ENCODE peak calls at places on chromosomes 5 and 9, in nine cellular contexts. One of them, this sample, is unnamed. For H3K27me3, the result is how much of the 10 kb centered on the place peaks cover.

GRCh38 chr5:124315746-124316415 is 430.6 kb downstream of the ZNF608 start:
- DNase-seq in neural progenitor cell: no peak
- DNase-seq in HCT116: no peak
- DNase-seq in left ventricle myocardium inferior: no peak
- DNase-seq in PC-3: peak
- DNase-seq in H9: no peak
- DNase-seq in astrocyte: peak
- DNase-seq in fibroblast of lung: peak
- DNase-seq in lower lobe of right lung: no peak
- DNase-seq in this sample: no peak

GRCh38 chr5:96880402-96881164 is 4.3 kb downstream of the ERAP2 start:
- DNase-seq in neural progenitor cell: no peak
- DNase-seq in HCT116: no peak
- DNase-seq in left ventricle myocardium inferior: no peak
- DNase-seq in PC-3: peak
- DNase-seq in H9: no peak
- DNase-seq in astrocyte: peak
- DNase-seq in fibroblast of lung: peak
- DNase-seq in lower lobe of right lung: no peak
- DNase-seq in this sample: peak

GRCh38 chr5:72418271-72418670 is 88.9 kb downstream of the ZNF366 start:
- DNase-seq in neural progenitor cell: no peak
- DNase-seq in HCT116: no peak
- DNase-seq in left ventricle myocardium inferior: no peak
- DNase-seq in PC-3: no peak
- DNase-seq in H9: no peak
- DNase-seq in astrocyte: peak
- DNase-seq in fibroblast of lung: peak
- DNase-seq in lower lobe of right lung: no peak
- DNase-seq in this sample: no peak

GRCh38 chr5:1004598-1005361 is 3.8 kb upstream of the NKD2 start:
- DNase-seq in neural progenitor cell: peak
- DNase-seq in HCT116: no peak
- DNase-seq in left ventricle myocardium inferior: peak
- DNase-seq in PC-3: peak
- DNase-seq in H9: no peak
- DNase-seq in astrocyte: no peak
- DNase-seq in fibroblast of lung: peak
- DNase-seq in lower lobe of right lung: peak
- DNase-seq in this sample: no peak

GRCh38 chr9:6229604-6230003 is 14.0 kb downstream of the IL33 start:
- DNase-seq in neural progenitor cell: no peak
- DNase-seq in HCT116: no peak
- DNase-seq in left ventricle myocardium inferior: no peak
- DNase-seq in PC-3: peak
- DNase-seq in H9: no peak
- DNase-seq in astrocyte: no peak
- DNase-seq in fibroblast of lung: peak
- DNase-seq in lower lobe of right lung: no peak
- DNase-seq in this sample: no peak

GRCh38 chr9:33445389-33445881 is 2.0 kb downstream of the AQP3 start:
- DNase-seq in neural progenitor cell: no peak
- DNase-seq in HCT116: no peak
- DNase-seq in left ventricle myocardium inferior: no peak
- DNase-seq in PC-3: peak
- DNase-seq in H9: no peak
- DNase-seq in astrocyte: no peak
- DNase-seq in fibroblast of lung: no peak
- DNase-seq in lower lobe of right lung: peak
- DNase-seq in this sample: no peak

GRCh38 chr9:70111042-70111602 is 67.5 kb downstream of the MAMDC2 start:
- DNase-seq in neural progenitor cell: peak
- DNase-seq in HCT116: peak
- DNase-seq in left ventricle myocardium inferior: peak
- DNase-seq in PC-3: peak
- DNase-seq in H9: peak
- DNase-seq in astrocyte: peak
- DNase-seq in fibroblast of lung: peak
- DNase-seq in lower lobe of right lung: peak
- DNase-seq in this sample: no peak

GRCh38 chr5:167050568-167051214 is 1240.8 kb upstream of the WWC1 start:
- DNase-seq in neural progenitor cell: no peak
- DNase-seq in HCT116: no peak
- DNase-seq in left ventricle myocardium inferior: no peak
- DNase-seq in PC-3: no peak
- DNase-seq in H9: peak
- DNase-seq in astrocyte: no peak
- DNase-seq in fibroblast of lung: peak
- DNase-seq in lower lobe of right lung: no peak
- DNase-seq in this sample: no peak

GRCh38 chr5:717143-717542 is 24.0 kb upstream of the TPPP start:
- DNase-seq in neural progenitor cell: no peak
- DNase-seq in HCT116: no peak
- DNase-seq in left ventricle myocardium inferior: no peak
- DNase-seq in PC-3: no peak
- DNase-seq in H9: no peak
- DNase-seq in astrocyte: no peak
- DNase-seq in fibroblast of lung: no peak
- DNase-seq in lower lobe of right lung: no peak
- DNase-seq in this sample: no peak

GRCh38 chr5:17212210-17212609 is 5.2 kb upstream of the BASP1 start:
- DNase-seq in neural progenitor cell: no peak
- DNase-seq in HCT116: no peak
- DNase-seq in left ventricle myocardium inferior: no peak
- DNase-seq in PC-3: no peak
- DNase-seq in H9: no peak
- DNase-seq in astrocyte: no peak
- DNase-seq in fibroblast of lung: no peak
- DNase-seq in lower lobe of right lung: no peak
- DNase-seq in this sample: no peak

GRCh38 chr5:155915626-155916025 is 411.3 kb upstream of the SGCD start:
- DNase-seq in neural progenitor cell: no peak
- DNase-seq in HCT116: no peak
- DNase-seq in left ventricle myocardium inferior: no peak
- DNase-seq in PC-3: no peak
- DNase-seq in H9: no peak
- DNase-seq in astrocyte: peak
- DNase-seq in fibroblast of lung: peak
- DNase-seq in lower lobe of right lung: no peak
- DNase-seq in this sample: no peak

GRCh38 chr5:55633574-55634203 is 78.4 kb downstream of the SLC38A9 start:
- DNase-seq in neural progenitor cell: no peak
- DNase-seq in HCT116: peak
- DNase-seq in left ventricle myocardium inferior: peak
- DNase-seq in PC-3: peak
- DNase-seq in H9: no peak
- DNase-seq in astrocyte: peak
- DNase-seq in fibroblast of lung: peak
- DNase-seq in lower lobe of right lung: no peak
- DNase-seq in this sample: no peak

GRCh38 chr9:97398999-97399758 is 12.7 kb upstream of the TDRD7 start:
- DNase-seq in neural progenitor cell: peak
- DNase-seq in HCT116: peak
- DNase-seq in left ventricle myocardium inferior: peak
- DNase-seq in PC-3: peak
- DNase-seq in H9: peak
- DNase-seq in astrocyte: peak
- DNase-seq in fibroblast of lung: peak
- DNase-seq in lower lobe of right lung: peak
- DNase-seq in this sample: no peak

GRCh38 chr9:133693703-133694529 is 44.2 kb downstream of the SARDH start:
- DNase-seq in neural progenitor cell: no peak
- DNase-seq in HCT116: no peak
- DNase-seq in left ventricle myocardium inferior: peak
- DNase-seq in PC-3: no peak
- DNase-seq in H9: no peak
- DNase-seq in astrocyte: no peak
- DNase-seq in fibroblast of lung: no peak
- DNase-seq in lower lobe of right lung: no peak
- DNase-seq in this sample: no peak

GRCh38 chr5:147303976-147304375 is 69.2 kb downstream of the STK32A start:
- DNase-seq in neural progenitor cell: no peak
- DNase-seq in HCT116: peak
- DNase-seq in left ventricle myocardium inferior: no peak
- DNase-seq in PC-3: peak
- DNase-seq in H9: no peak
- DNase-seq in astrocyte: peak
- DNase-seq in fibroblast of lung: peak
- DNase-seq in lower lobe of right lung: no peak
- DNase-seq in this sample: peak

GRCh38 chr9:100488171-100488570 is 15.2 kb downstream of the TMEFF1 start:
- DNase-seq in neural progenitor cell: no peak
- DNase-seq in HCT116: no peak
- DNase-seq in left ventricle myocardium inferior: no peak
- DNase-seq in PC-3: no peak
- DNase-seq in H9: no peak
- DNase-seq in astrocyte: no peak
- DNase-seq in fibroblast of lung: no peak
- DNase-seq in lower lobe of right lung: no peak
- DNase-seq in this sample: no peak

GRCh38 chr9:100498592-100498991 is 25.6 kb downstream of the TMEFF1 start:
- DNase-seq in neural progenitor cell: no peak
- DNase-seq in HCT116: no peak
- DNase-seq in left ventricle myocardium inferior: no peak
- DNase-seq in PC-3: peak
- DNase-seq in H9: no peak
- DNase-seq in astrocyte: peak
- DNase-seq in fibroblast of lung: peak
- DNase-seq in lower lobe of right lung: no peak
- DNase-seq in this sample: no peak

GRCh38 chr9:100489836-100490235 is 16.9 kb downstream of the TMEFF1 start:
- DNase-seq in neural progenitor cell: no peak
- DNase-seq in HCT116: no peak
- DNase-seq in left ventricle myocardium inferior: no peak
- DNase-seq in PC-3: no peak
- DNase-seq in H9: no peak
- DNase-seq in astrocyte: no peak
- DNase-seq in fibroblast of lung: no peak
- DNase-seq in lower lobe of right lung: no peak
- DNase-seq in this sample: no peak

DNA sequence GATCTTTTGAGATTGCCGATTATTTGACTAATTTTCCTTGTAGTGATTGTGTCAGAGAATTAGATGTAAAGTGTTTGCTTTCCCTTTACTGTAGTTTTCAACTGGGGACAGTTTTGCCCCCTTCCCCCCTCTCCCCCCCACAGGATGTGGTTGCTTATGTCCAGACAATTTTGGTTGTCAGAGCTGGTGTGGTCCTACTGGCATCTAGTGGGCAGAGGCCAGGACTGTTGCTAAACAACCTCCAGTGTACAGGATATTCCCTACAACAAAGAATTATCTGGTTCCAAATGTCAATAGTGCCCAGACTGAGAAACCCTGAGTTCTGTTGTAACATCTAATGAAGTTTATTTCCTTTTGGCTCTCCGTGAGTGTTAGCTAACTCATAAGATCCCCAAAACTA is 20.0 kb downstream of the TMEFF1 start:
- DNase-seq in neural progenitor cell: no peak
- DNase-seq in HCT116: no peak
- DNase-seq in left ventricle myocardium inferior: no peak
- DNase-seq in PC-3: peak
- DNase-seq in H9: no peak
- DNase-seq in astrocyte: peak
- DNase-seq in fibroblast of lung: peak
- DNase-seq in lower lobe of right lung: no peak
- DNase-seq in this sample: no peak
- TF ChIP-seq CTCF in neural progenitor cell: peak
- TF ChIP-seq CTCF in HCT116: no peak
- TF ChIP-seq CTCF in left ventricle myocardium inferior: peak
- TF ChIP-seq CTCF in PC-3: peak
- TF ChIP-seq CTCF in H9: no peak
- TF ChIP-seq CTCF in astrocyte: peak
- TF ChIP-seq CTCF in fibroblast of lung: peak
- TF ChIP-seq CTCF in lower lobe of right lung: no peak
- TF ChIP-seq CTCF in this sample: peak

DNA sequence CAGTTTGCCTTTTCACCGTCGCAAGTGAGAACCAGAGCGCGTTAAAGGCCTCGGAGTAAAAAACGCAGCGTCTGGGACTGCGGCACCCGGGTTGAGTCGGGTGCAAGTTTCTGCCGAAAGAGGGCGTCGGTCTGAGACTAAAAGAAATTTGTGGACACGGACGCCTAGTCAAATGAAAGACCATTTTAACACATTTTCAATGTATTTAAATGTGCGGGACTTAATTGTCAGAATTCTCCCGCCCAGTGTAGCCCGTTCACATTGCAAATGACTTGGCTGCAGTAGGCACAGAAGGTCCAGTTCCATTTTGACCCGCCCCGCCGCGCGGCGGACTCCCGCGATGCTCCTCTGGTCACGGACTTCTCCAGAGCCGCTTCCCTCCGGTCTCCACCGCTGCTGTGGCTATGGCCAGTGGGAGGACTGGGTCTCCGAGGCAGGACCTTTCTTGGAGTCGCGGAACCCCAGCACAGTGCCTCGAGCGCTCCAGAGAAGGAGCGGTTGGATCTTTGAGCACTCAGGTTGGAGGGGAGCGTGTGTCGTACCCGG is 1.3 kb upstream of the NPR3 start:
- DNase-seq in neural progenitor cell: peak
- DNase-seq in HCT116: peak
- DNase-seq in left ventricle myocardium inferior: peak
- DNase-seq in PC-3: peak
- DNase-seq in H9: peak
- DNase-seq in astrocyte: peak
- DNase-seq in fibroblast of lung: peak
- DNase-seq in lower lobe of right lung: peak
- DNase-seq in this sample: no peak
- H3K27me3 ChIP-seq in neural progenitor cell: half or more
- H3K27me3 ChIP-seq in HCT116: under half
- H3K27me3 ChIP-seq in left ventricle myocardium inferior: under half
- H3K27me3 ChIP-seq in PC-3: under half
- H3K27me3 ChIP-seq in H9: half or more
- H3K27me3 ChIP-seq in astrocyte: under half
- H3K27me3 ChIP-seq in fibroblast of lung: under half
- H3K27me3 ChIP-seq in lower lobe of right lung: under half
- H3K27me3 ChIP-seq in this sample: under half

GRCh38 chr5:29037716-29038115 is 1999.3 kb upstream of the CDH9 start:
- DNase-seq in neural progenitor cell: no peak
- DNase-seq in HCT116: no peak
- DNase-seq in left ventricle myocardium inferior: no peak
- DNase-seq in PC-3: no peak
- DNase-seq in H9: no peak
- DNase-seq in astrocyte: no peak
- DNase-seq in fibroblast of lung: no peak
- DNase-seq in lower lobe of right lung: no peak
- DNase-seq in this sample: no peak
- TF ChIP-seq CTCF in neural progenitor cell: no peak
- TF ChIP-seq CTCF in HCT116: no peak
- TF ChIP-seq CTCF in left ventricle myocardium inferior: no peak
- TF ChIP-seq CTCF in PC-3: no peak
- TF ChIP-seq CTCF in H9: no peak
- TF ChIP-seq CTCF in astrocyte: no peak
- TF ChIP-seq CTCF in fibroblast of lung: no peak
- TF ChIP-seq CTCF in lower lobe of right lung: no peak
- TF ChIP-seq CTCF in this sample: no peak

DNA sequence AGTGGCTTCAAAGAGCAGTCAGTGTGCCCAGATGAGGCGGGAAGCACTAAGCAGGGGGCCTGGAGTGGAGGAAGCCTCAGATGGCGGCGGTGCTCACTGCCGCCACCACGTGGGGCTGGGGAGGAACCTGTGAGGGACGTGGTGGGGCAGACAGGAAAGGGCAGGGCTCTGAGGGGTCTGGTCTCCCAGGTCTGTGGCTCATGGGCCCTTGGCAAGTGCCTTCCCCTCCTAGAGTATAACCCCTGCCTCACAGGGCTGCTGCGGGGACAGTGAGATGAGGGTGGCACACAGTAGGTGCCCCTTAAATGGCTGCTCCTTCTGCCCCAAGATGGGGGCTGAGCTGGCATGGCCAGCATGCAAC is 26.6 kb downstream of the NR5A1 start:
- DNase-seq in neural progenitor cell: peak
- DNase-seq in HCT116: peak
- DNase-seq in left ventricle myocardium inferior: no peak
- DNase-seq in PC-3: peak
- DNase-seq in H9: peak
- DNase-seq in astrocyte: no peak
- DNase-seq in fibroblast of lung: no peak
- DNase-seq in lower lobe of right lung: no peak
- DNase-seq in this sample: no peak
- H3K27me3 ChIP-seq in neural progenitor cell: under half
- H3K27me3 ChIP-seq in HCT116: under half
- H3K27me3 ChIP-seq in left ventricle myocardium inferior: half or more
- H3K27me3 ChIP-seq in PC-3: under half
- H3K27me3 ChIP-seq in H9: under half
- H3K27me3 ChIP-seq in astrocyte: under half
- H3K27me3 ChIP-seq in fibroblast of lung: under half
- H3K27me3 ChIP-seq in lower lobe of right lung: half or more
- H3K27me3 ChIP-seq in this sample: under half

This sample was measured in BJ.